ENCODE peak calls at places on chromosomes 13 and 19, in ten cellular contexts. One of them, this sample, is unnamed.

GRCh38 chr13:107817652-107818287 is 397.6 kb downstream of the LIG4 start:
- DNase-seq in activated CD4-positive, alpha-beta T cell treated with anti-CD3 and anti-CD28 coated beads, Interleukin-2, amount 50 U/mL, for 48 hours: no peak
- DNase-seq in nephron progenitor cell: no peak
- DNase-seq in WERI-Rb-1: no peak
- DNase-seq in astrocyte of the cerebellum: no peak
- DNase-seq in SK-N-SH: no peak
- DNase-seq in DMS153: no peak
- DNase-seq in left cardiac atrium: no peak
- DNase-seq in ELR: no peak
- DNase-seq in NCI-H1694: no peak
- DNase-seq in this sample: no peak

GRCh38 chr19:13031917-13032623 is 36.8 kb downstream of the NFIX start:
- DNase-seq in left cardiac atrium: no peak
- DNase-seq in nephron progenitor cell: no peak
- DNase-seq in DMS153: peak; percentile 21
- DNase-seq in NCI-H1694: no peak
- DNase-seq in WERI-Rb-1: peak; percentile 58
- DNase-seq in ELR: no peak
- DNase-seq in astrocyte of the cerebellum: no peak
- DNase-seq in SK-N-SH: no peak
- DNase-seq in activated CD4-positive, alpha-beta T cell treated with anti-CD3 and anti-CD28 coated beads, Interleukin-2, amount 50 U/mL, for 48 hours: no peak
- DNase-seq in this sample: peak; percentile 35

GRCh38 chr13:48819889-48820288 is 155.8 kb upstream of the FNDC3A start:
- DNase-seq in nephron progenitor cell: no peak
- DNase-seq in activated CD4-positive, alpha-beta T cell treated with anti-CD3 and anti-CD28 coated beads, Interleukin-2, amount 50 U/mL, for 48 hours: no peak
- DNase-seq in astrocyte of the cerebellum: no peak
- DNase-seq in NCI-H1694: no peak
- DNase-seq in SK-N-SH: no peak
- DNase-seq in DMS153: peak; percentile 51
- DNase-seq in left cardiac atrium: no peak
- DNase-seq in ELR: no peak
- DNase-seq in WERI-Rb-1: no peak
- DNase-seq in this sample: no peak

GRCh38 chr19:18292810-18293641 is 11.6 kb upstream of the JUND start:
- DNase-seq in DMS153: no peak
- DNase-seq in astrocyte of the cerebellum: no peak
- DNase-seq in nephron progenitor cell: peak; percentile 79
- DNase-seq in ELR: peak; percentile 79
- DNase-seq in activated CD4-positive, alpha-beta T cell treated with anti-CD3 and anti-CD28 coated beads, Interleukin-2, amount 50 U/mL, for 48 hours: peak; percentile 81
- DNase-seq in NCI-H1694: no peak
- DNase-seq in SK-N-SH: peak; percentile 92
- DNase-seq in WERI-Rb-1: peak; percentile 95
- DNase-seq in left cardiac atrium: peak; percentile 87
- DNase-seq in this sample: peak; percentile 80

GRCh38 chr19:55352040-55352439 is 2.5 kb downstream of the COX6B2 start:
- DNase-seq in SK-N-SH: no peak
- DNase-seq in left cardiac atrium: no peak
- DNase-seq in nephron progenitor cell: no peak
- DNase-seq in astrocyte of the cerebellum: no peak
- DNase-seq in WERI-Rb-1: no peak
- DNase-seq in DMS153: no peak
- DNase-seq in activated CD4-positive, alpha-beta T cell treated with anti-CD3 and anti-CD28 coated beads, Interleukin-2, amount 50 U/mL, for 48 hours: no peak
- DNase-seq in ELR: no peak
- DNase-seq in NCI-H1694: no peak
- DNase-seq in this sample: no peak

GRCh38 chr13:67383358-67383757 is 153.2 kb upstream of the PCDH9 start:
- DNase-seq in ELR: peak; percentile 18
- DNase-seq in activated CD4-positive, alpha-beta T cell treated with anti-CD3 and anti-CD28 coated beads, Interleukin-2, amount 50 U/mL, for 48 hours: no peak
- DNase-seq in NCI-H1694: no peak
- DNase-seq in nephron progenitor cell: no peak
- DNase-seq in astrocyte of the cerebellum: no peak
- DNase-seq in SK-N-SH: no peak
- DNase-seq in WERI-Rb-1: no peak
- DNase-seq in DMS153: peak; percentile 6
- DNase-seq in left cardiac atrium: no peak
- DNase-seq in this sample: peak; percentile 31

GRCh38 chr13:26760835-26761582 is 423 bp upstream of the GPR12 start:
- DNase-seq in left cardiac atrium: no peak
- DNase-seq in ELR: no peak
- DNase-seq in WERI-Rb-1: no peak
- DNase-seq in activated CD4-positive, alpha-beta T cell treated with anti-CD3 and anti-CD28 coated beads, Interleukin-2, amount 50 U/mL, for 48 hours: no peak
- DNase-seq in NCI-H1694: no peak
- DNase-seq in DMS153: no peak
- DNase-seq in nephron progenitor cell: peak; percentile 43
- DNase-seq in SK-N-SH: peak; percentile 71
- DNase-seq in astrocyte of the cerebellum: no peak
- DNase-seq in this sample: no peak

GRCh38 chr19:50792852-50793250 is 2.6 kb downstream of the ACP4 start:
- DNase-seq in WERI-Rb-1: no peak
- DNase-seq in NCI-H1694: no peak
- DNase-seq in ELR: peak; percentile 34
- DNase-seq in left cardiac atrium: no peak
- DNase-seq in SK-N-SH: peak; percentile 30
- DNase-seq in activated CD4-positive, alpha-beta T cell treated with anti-CD3 and anti-CD28 coated beads, Interleukin-2, amount 50 U/mL, for 48 hours: no peak
- DNase-seq in astrocyte of the cerebellum: no peak
- DNase-seq in DMS153: no peak
- DNase-seq in nephron progenitor cell: no peak
- DNase-seq in this sample: no peak

GRCh38 chr13:79871594-79871993 is 390.6 kb downstream of the NDFIP2 start:
- DNase-seq in DMS153: no peak
- DNase-seq in nephron progenitor cell: no peak
- DNase-seq in SK-N-SH: no peak
- DNase-seq in activated CD4-positive, alpha-beta T cell treated with anti-CD3 and anti-CD28 coated beads, Interleukin-2, amount 50 U/mL, for 48 hours: no peak
- DNase-seq in NCI-H1694: no peak
- DNase-seq in WERI-Rb-1: no peak
- DNase-seq in left cardiac atrium: no peak
- DNase-seq in astrocyte of the cerebellum: no peak
- DNase-seq in ELR: no peak
- DNase-seq in this sample: no peak

GRCh38 chr13:65768545-65768944 is 1461.6 kb downstream of the PCDH9 start:
- DNase-seq in astrocyte of the cerebellum: no peak
- DNase-seq in activated CD4-positive, alpha-beta T cell treated with anti-CD3 and anti-CD28 coated beads, Interleukin-2, amount 50 U/mL, for 48 hours: no peak
- DNase-seq in DMS153: no peak
- DNase-seq in nephron progenitor cell: no peak
- DNase-seq in ELR: no peak
- DNase-seq in WERI-Rb-1: no peak
- DNase-seq in left cardiac atrium: no peak
- DNase-seq in SK-N-SH: no peak
- DNase-seq in NCI-H1694: no peak
- DNase-seq in this sample: no peak

GRCh38 chr13:75365724-75366173 is 116.2 kb downstream of the TBC1D4 start:
- DNase-seq in NCI-H1694: no peak
- DNase-seq in DMS153: no peak
- DNase-seq in nephron progenitor cell: no peak
- DNase-seq in activated CD4-positive, alpha-beta T cell treated with anti-CD3 and anti-CD28 coated beads, Interleukin-2, amount 50 U/mL, for 48 hours: no peak
- DNase-seq in astrocyte of the cerebellum: no peak
- DNase-seq in left cardiac atrium: no peak
- DNase-seq in WERI-Rb-1: no peak
- DNase-seq in SK-N-SH: no peak
- DNase-seq in ELR: peak; percentile 97
- DNase-seq in this sample: peak; percentile 95